ENCODE peak calls at places on chromosomes 4 and X, in five cellular contexts. One of them, this sample, is unnamed.

GRCh38 chr4:130424211-130424610 is 1328.3 kb downstream of the C4orf33 start:
- DNase-seq in Kasumi-1: no peak
- DNase-seq in H7: no peak
- DNase-seq in NCI-H1436: peak; percentile 41
- DNase-seq in left lobe of liver: no peak
- DNase-seq in this sample: no peak

GRCh38 chr4:172953896-172954568 is 214.6 kb upstream of the GALNT7 start:
- DNase-seq in Kasumi-1: no peak
- DNase-seq in H7: no peak
- DNase-seq in NCI-H1436: no peak
- DNase-seq in left lobe of liver: no peak
- DNase-seq in this sample: no peak

GRCh38 chrX:100090931-100091330 is 319.1 kb downstream of the PCDH19 start:
- DNase-seq in Kasumi-1: no peak
- DNase-seq in H7: no peak
- DNase-seq in NCI-H1436: no peak
- DNase-seq in left lobe of liver: no peak
- DNase-seq in this sample: no peak

GRCh38 chr4:7668826-7669225 is 234.1 kb upstream of the PSAPL1 start:
- DNase-seq in Kasumi-1: no peak
- DNase-seq in H7: no peak
- DNase-seq in NCI-H1436: no peak
- DNase-seq in left lobe of liver: no peak
- DNase-seq in this sample: no peak

GRCh38 chrX:50680990-50681389 is 133.0 kb downstream of the SHROOM4 start:
- DNase-seq in Kasumi-1: peak; percentile 3
- DNase-seq in H7: peak; percentile 17
- DNase-seq in NCI-H1436: no peak
- DNase-seq in left lobe of liver: no peak
- DNase-seq in this sample: peak; percentile 1

GRCh38 chr4:186724048-186724860 is 598 bp upstream of the FAT1 start:
- DNase-seq in Kasumi-1: no peak
- DNase-seq in H7: peak; percentile 89
- DNase-seq in NCI-H1436: no peak
- DNase-seq in left lobe of liver: peak; percentile 81
- DNase-seq in this sample: peak; percentile 54

GRCh38 chr4:124111922-124112321 is 600.6 kb downstream of the ANKRD50 start:
- DNase-seq in Kasumi-1: peak; percentile 53
- DNase-seq in H7: peak; percentile 40
- DNase-seq in NCI-H1436: peak; percentile 58
- DNase-seq in left lobe of liver: no peak
- DNase-seq in this sample: peak; percentile 82

GRCh38 chrX:40402771-40403533 is 177.8 kb upstream of the ATP6AP2 start:
- DNase-seq in Kasumi-1: no peak
- DNase-seq in H7: no peak
- DNase-seq in NCI-H1436: no peak
- DNase-seq in left lobe of liver: no peak
- DNase-seq in this sample: peak; percentile 35

GRCh38 chrX:5907202-5907601 is 321.5 kb downstream of the NLGN4X start:
- DNase-seq in Kasumi-1: no peak
- DNase-seq in H7: peak; percentile 42
- DNase-seq in NCI-H1436: no peak
- DNase-seq in left lobe of liver: no peak
- DNase-seq in this sample: no peak

GRCh38 chr4:111399523-111400135 is 745.6 kb upstream of the FAM241A start:
- DNase-seq in Kasumi-1: no peak
- DNase-seq in H7: no peak
- DNase-seq in NCI-H1436: no peak
- DNase-seq in left lobe of liver: no peak
- DNase-seq in this sample: no peak

GRCh38 chrX:38961936-38962335 is 160.7 kb downstream of the MID1IP1 start:
- DNase-seq in Kasumi-1: no peak
- DNase-seq in H7: no peak
- DNase-seq in NCI-H1436: no peak
- DNase-seq in left lobe of liver: no peak
- DNase-seq in this sample: no peak

GRCh38 chr4:6327220-6327917 is 57.7 kb downstream of the WFS1 start:
- DNase-seq in Kasumi-1: peak; percentile 47
- DNase-seq in H7: peak; percentile 96
- DNase-seq in NCI-H1436: peak; percentile 31
- DNase-seq in left lobe of liver: peak; percentile 80
- DNase-seq in this sample: peak; percentile 80

GRCh38 chrX:21986596-21986995 is 45.5 kb upstream of the PHEX start:
- DNase-seq in Kasumi-1: no peak
- DNase-seq in H7: no peak
- DNase-seq in NCI-H1436: no peak
- DNase-seq in left lobe of liver: no peak
- DNase-seq in this sample: no peak

GRCh38 chr4:95409750-95410149 is 139.0 kb downstream of the UNC5C start:
- DNase-seq in Kasumi-1: no peak
- DNase-seq in H7: no peak
- DNase-seq in NCI-H1436: no peak
- DNase-seq in left lobe of liver: no peak
- DNase-seq in this sample: no peak

GRCh38 chrX:12956704-12957541 is 18.0 kb upstream of the TMSB4X start:
- DNase-seq in Kasumi-1: peak; percentile 87
- DNase-seq in H7: peak; percentile 59
- DNase-seq in NCI-H1436: no peak
- DNase-seq in left lobe of liver: no peak
- DNase-seq in this sample: peak; percentile 35

GRCh38 chr4:30863031-30863430 is 142.9 kb downstream of the PCDH7 start:
- DNase-seq in Kasumi-1: no peak
- DNase-seq in H7: no peak
- DNase-seq in NCI-H1436: no peak
- DNase-seq in left lobe of liver: no peak
- DNase-seq in this sample: no peak

This sample was measured in cerebellar cortex.